ENCODE peak calls at places on chromosomes 16 and 17, in four cellular contexts. G, A, F and B are unnamed samples.

GRCh38 chr16:706189-707061 is 824 bp upstream of the FBXL16 start:
- DNase-seq in A (peak), F (no peak), G (no peak), B (no peak)

GRCh38 chr16:60558936-60559335 is 1477.3 kb downstream of the CDH8 start:
- DNase-seq in G (no peak), A (no peak), F (no peak), B (no peak)

GRCh38 chr17:29250666-29251065 is 4.0 kb downstream of the CRYBA1 start:
- DNase-seq in G (no peak), F (no peak), A (no peak), B (no peak)

GRCh38 chr17:6574689-6575595 is 18.6 kb upstream of the PITPNM3 start:
- DNase-seq in A (peak), F (no peak), G (peak), B (no peak)

GRCh38 chr16:86510465-86511261 is at the start of gene FOXF1:
- DNase-seq in G (no peak), F (no peak), A (peak), B (no peak)

GRCh38 chr17:57892820-57893595 is 43.2 kb upstream of the MRPS23 start:
- DNase-seq in G (peak), A (peak), F (peak), B (peak)

GRCh38 chr16:11615756-11616447 is 29.2 kb upstream of the LITAF start:
- DNase-seq in A (no peak), F (peak), G (peak), B (no peak)

GRCh38 chr17:1039119-1039507 is 42.2 kb downstream of the TIMM22 start:
- DNase-seq in G (no peak), F (no peak), A (no peak), B (no peak)

GRCh38 chr17:7838291-7839075 is 4.5 kb downstream of the KDM6B start:
- DNase-seq in G (peak), A (no peak), F (peak), B (no peak)

GRCh38 chr17:40290629-40291296 is 3.1 kb downstream of the CDC6 start:
- DNase-seq in G (peak), F (peak), A (no peak), B (peak)

GRCh38 chr16:54239441-54239840 is 47.1 kb downstream of the IRX3 start:
- DNase-seq in G (no peak), A (no peak), F (no peak), B (no peak)

GRCh38 chr16:70790815-70791214 is 10.1 kb downstream of the VAC14 start:
- DNase-seq in F (no peak), A (no peak), G (no peak), B (no peak)

GRCh38 chr16:89422527-89422904 is 67.8 kb downstream of the ANKRD11 start:
- DNase-seq in A (no peak), G (no peak), F (no peak), B (no peak)

GRCh38 chr16:13401631-13402030 is 500.2 kb downstream of the SHISA9 start:
- DNase-seq in F (no peak), G (no peak), A (no peak), B (no peak)

GRCh38 chr16:24635900-24636610 is 93.4 kb upstream of the TNRC6A start:
- DNase-seq in G (no peak), F (no peak), A (no peak), B (no peak)

GRCh38 chr17:34633351-34633750 is 54.0 kb downstream of the TMEM132E start:
- DNase-seq in A (peak), G (no peak), F (no peak), B (no peak)

GRCh38 chr16:75138636-75139035 is 9.7 kb upstream of the ZFP1 start:
- DNase-seq in A (peak), G (no peak), F (no peak), B (no peak)

GRCh38 chr17:70808596-70808995 is 639.3 kb downstream of the KCNJ2 start:
- DNase-seq in F (no peak), A (no peak), G (no peak), B (peak)

GRCh38 chr17:67974598-67975066 is 21.6 kb downstream of the C17orf58 start:
- DNase-seq in G (no peak), A (peak), F (no peak), B (no peak)

GRCh38 chr16:19840524-19841110 is 44.0 kb downstream of the GPRC5B start:
- DNase-seq in A (no peak), F (no peak), G (peak), B (no peak)

GRCh38 chr17:73644145-73645049 is at the start of gene SDK2:
- DNase-seq in G (no peak), A (peak), F (no peak), B (no peak)

GRCh38 chr16:30609002-30609927 is 924 bp downstream of the ZNF689 start:
- DNase-seq in A (peak), F (no peak), G (peak), B (no peak)

GRCh38 chr17:43070872-43071271 is 45.8 kb downstream of the RND2 start:
- DNase-seq in F (no peak), G (no peak), A (no peak), B (no peak)

GRCh38 chr17:27945333-27945616 is 52.1 kb upstream of the LYRM9 start:
- DNase-seq in G (no peak), F (no peak), A (no peak), B (no peak)

GRCh38 chr17:44581868-44582267 is 24.6 kb downstream of the FZD2 start:
- DNase-seq in G (no peak), F (no peak), A (no peak), B (peak)

GRCh38 chr17:63398680-63399079 is 47.4 kb downstream of the CYB561 start:
- DNase-seq in A (no peak), G (no peak), F (no peak), B (no peak)

GRCh38 chr17:65556014-65556909 is 5.2 kb downstream of the AXIN2 start:
- DNase-seq in A (peak), F (peak), G (peak), B (peak)

DNA sequence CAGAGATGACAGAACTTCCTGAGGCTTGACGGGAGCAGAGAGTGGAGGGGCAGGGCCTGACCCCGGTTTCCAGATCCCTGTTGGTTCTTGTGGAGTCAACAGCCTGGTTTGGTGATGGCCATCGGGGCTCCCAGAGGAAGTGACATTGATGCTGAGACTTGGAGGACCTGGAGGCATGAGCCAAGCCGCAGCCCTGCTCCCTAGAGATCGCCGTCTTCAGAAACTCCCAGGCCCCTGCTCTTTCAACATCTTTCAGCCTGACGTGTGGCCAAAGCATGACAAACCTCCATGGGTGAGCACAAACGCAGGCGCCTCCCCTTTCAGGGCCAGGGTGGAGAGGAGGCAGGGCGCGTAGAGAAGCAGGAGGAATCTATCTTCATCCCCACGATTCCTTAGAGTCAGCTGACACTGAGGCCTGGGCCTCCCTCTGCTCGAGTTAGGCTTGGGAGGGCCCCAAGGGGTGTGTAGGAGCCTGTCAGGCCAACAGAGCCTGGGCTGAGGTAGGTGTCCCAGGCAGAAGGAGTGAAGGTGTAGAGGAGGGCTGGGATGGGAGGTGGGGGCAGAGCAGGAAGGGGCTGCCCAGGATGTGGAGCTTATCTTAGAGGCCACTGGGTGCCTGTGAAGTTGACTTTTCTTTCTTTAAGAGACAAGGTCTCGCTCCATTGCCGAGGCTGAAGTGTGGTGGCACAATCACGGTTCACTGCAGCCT is 56.1 kb upstream of the MED9 start:
- DNase-seq in G (peak), F (no peak), A (no peak), B (no peak)
- TF ChIP-seq SIN3A in G (no peak), F (no peak), A (no peak), B (no peak)

GRCh38 chr17:33459078-33459940 is 166.2 kb upstream of the ASIC2 start:
- DNase-seq in G (no peak), F (no peak), A (no peak), B (no peak)
- TF ChIP-seq FOSL1 in G (no peak), F (no peak), A (no peak), B (no peak)

DNA sequence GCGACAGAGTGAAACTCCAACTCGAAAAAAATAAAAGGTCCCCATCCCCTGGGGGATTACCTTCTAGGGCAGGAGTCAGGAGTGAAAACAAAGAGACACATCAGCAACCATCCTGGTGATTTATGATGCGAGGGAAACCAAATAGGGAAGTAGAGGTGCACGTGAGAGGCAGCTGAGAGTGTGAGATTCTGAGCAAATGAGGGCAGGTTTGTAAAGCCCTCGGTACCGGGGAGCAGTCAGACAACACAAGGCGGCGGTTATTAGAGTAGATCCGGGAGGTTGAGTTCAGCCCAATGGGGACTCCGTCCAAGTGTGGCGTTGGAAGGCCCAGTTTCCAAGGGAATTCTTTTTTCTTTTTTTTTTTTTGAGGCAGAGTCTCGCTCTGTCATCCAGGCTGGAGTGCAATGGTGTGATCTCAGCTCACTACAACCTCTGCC is 7.4 kb upstream of the ARMC7 start:
- DNase-seq in A (no peak), G (peak), F (no peak), B (no peak)
- TF ChIP-seq SP1 in A (no peak), G (no peak), F (no peak), B (no peak)

GRCh38 chr16:2770781-2771111 is 6.3 kb downstream of the ELOB start:
- DNase-seq in G (no peak), A (no peak), F (no peak), B (no peak)
- TF ChIP-seq SIN3A in G (no peak), A (no peak), F (no peak), B (no peak)

DNA sequence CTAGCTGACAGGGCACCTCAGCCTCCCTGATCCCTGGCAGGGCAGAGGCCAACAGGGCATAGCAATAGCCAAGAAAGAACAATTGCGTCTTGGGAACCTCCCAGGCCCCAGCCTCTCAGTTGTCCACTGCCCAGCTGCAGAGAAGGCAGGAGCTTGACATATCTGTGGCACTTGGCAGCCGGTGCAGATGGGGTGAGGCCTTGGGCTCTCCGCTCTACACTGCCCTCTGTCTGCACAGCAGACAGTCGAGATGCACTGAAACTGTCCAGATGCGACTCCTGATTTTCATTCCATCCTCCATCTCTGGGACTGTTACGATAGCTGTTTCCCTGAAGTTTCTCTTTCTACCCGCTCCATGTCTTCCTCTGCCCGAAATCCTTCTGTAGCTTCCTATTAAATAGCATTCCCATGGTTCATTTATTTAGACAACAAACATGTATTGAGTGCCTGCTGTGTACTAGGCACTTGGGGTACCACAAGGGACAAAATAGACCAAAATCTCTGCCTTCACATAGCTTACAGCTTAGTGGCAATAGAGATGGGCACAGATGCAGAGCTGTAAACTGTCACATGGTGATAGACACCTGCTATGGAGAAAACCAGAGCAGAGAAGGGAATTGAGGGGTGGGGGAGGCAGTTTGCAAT is 3.3 kb downstream of the POLR3E start:
- DNase-seq in G (peak), F (peak), A (peak), B (no peak)
- TF ChIP-seq FOSL1 in G (no peak), F (no peak), A (no peak), B (no peak)

DNA sequence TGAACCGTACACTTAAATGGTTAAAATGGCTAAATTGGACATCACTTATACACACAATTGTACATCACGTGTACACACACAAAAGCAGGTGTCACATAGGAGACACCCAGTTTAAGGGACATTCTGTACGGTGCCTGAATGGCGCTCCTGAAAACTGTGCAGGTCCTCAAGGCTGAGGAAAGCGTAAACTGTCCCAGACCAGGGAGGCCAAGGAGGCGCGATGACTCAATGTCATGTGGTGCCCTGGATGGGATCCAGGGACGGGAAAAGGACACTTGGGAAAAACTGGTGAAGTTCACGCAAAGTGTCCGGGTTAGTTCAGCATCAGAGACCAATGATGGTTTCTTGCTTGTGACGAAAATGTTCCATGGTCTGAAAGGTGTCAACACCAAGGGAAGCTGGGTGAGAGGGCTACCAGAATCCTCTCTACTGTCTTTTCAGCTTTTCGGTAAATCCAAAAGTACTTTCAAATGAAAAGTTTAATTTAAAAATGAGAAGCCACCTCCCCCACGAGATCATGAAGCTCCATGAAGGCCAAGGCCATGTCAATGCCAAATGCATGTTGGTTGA is 112.2 kb downstream of the CMIP start:
- DNase-seq in G (no peak), F (no peak), A (no peak), B (no peak)
- TF ChIP-seq SP1 in G (no peak), F (no peak), A (no peak), B (no peak)

GRCh38 chr16:27225536-27226360 is 22.4 kb downstream of the KDM8 start:
- DNase-seq in A (no peak), F (no peak), G (no peak), B (no peak)
- TF ChIP-seq SIN3A in A (no peak), F (no peak), G (no peak), B (no peak)

GRCh38 chr16:67967183-67967955 is 1.1 kb downstream of the SLC12A4 start:
- DNase-seq in G (peak), A (no peak), F (no peak), B (no peak)

GRCh38 chr16:67969286-67970039 is 1.0 kb upstream of the SLC12A4 start:
- DNase-seq in F (peak), G (peak), A (peak), B (no peak)

GRCh38 chr16:67968440-67969285 is at the start of gene SLC12A4:
- DNase-seq in A (peak), G (peak), F (peak), B (peak)

GRCh38 chr16:67966549-67967182 is 1.8 kb downstream of the SLC12A4 start:
- DNase-seq in G (peak), F (peak), A (no peak), B (peak)

DNA sequence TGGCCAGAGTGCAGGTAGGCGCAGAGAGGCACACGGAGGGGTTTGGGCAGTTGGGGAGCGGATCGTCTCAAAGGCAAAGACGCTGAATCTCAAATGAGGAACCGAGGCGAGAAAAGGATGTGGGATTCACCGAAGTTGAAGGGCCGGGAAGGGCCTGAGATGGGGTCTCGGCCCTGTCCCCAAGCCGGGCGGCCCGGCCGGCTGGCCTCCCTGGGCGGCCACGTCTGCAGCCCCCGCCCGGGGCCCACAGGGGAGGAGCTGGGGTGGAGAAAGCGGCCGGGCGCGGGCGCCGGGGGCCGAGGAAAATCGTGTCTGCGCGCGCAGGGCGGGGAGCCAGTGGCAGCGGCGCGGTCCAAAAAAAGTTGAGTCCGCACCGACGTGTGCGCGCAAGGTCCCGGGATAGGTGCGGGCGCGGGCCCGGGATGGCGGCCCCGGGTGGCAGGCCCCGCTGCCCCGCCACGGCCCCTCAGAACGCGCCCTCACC is 439 bp downstream of the SLC12A4 start:
- DNase-seq in A (peak), F (no peak), G (peak), B (no peak)
- TF ChIP-seq FOSL1 in A (no peak), F (no peak), G (no peak), B (no peak)